ENCODE peak calls at places on chromosomes 7 and 10, in four cellular contexts. A is HuH-7.5, D is posterior cingulate gyrus, C is EH. R is an unnamed sample.

GRCh38 chr7:96238976-96239766 is 82.7 kb downstream of the SLC25A13 start:
- DNase-seq in D (no peak), A (no peak), C (no peak), R (no peak)

GRCh38 chr7:30751696-30752273 is at the start of gene INMT:
- DNase-seq in C (peak), A (no peak), D (no peak), R (no peak)

GRCh38 chr7:24824896-24825295 is 67.6 kb upstream of the GSDME start:
- DNase-seq in C (no peak), D (peak), A (no peak), R (no peak)

GRCh38 chr7:40230086-40230485 is 95.3 kb downstream of the SUGCT start:
- DNase-seq in D (no peak), C (no peak), A (no peak), R (no peak)

GRCh38 chr7:122305475-122306319 is 1.1 kb upstream of the FEZF1 start:
- DNase-seq in A (peak), C (no peak), D (no peak), R (no peak)

GRCh38 chr7:98394377-98394836 is 6.5 kb downstream of the BAIAP2L1 start:
- DNase-seq in A (no peak), D (no peak), C (peak), R (peak)

GRCh38 chr7:28354601-28355062 is 57.7 kb upstream of the CREB5 start:
- DNase-seq in A (no peak), D (no peak), C (peak), R (no peak)

GRCh38 chr7:31882187-31882586 is 188.0 kb downstream of the PDE1C start:
- DNase-seq in A (no peak), C (peak), D (peak), R (peak)

GRCh38 chr7:84105582-84105981 is 89.0 kb downstream of the SEMA3A start:
- DNase-seq in A (no peak), D (no peak), C (peak), R (no peak)

GRCh38 chr10:100101526-100102076 is 19.9 kb upstream of the CPN1 start:
- DNase-seq in A (peak), D (no peak), C (peak), R (peak)

GRCh38 chr7:91976743-91977142 is 36.1 kb downstream of the AKAP9 start:
- DNase-seq in A (no peak), C (no peak), D (no peak), R (no peak)

GRCh38 chr10:70998086-70998485 is 109.7 kb upstream of the PCBD1 start:
- DNase-seq in D (no peak), A (no peak), C (no peak), R (no peak)

GRCh38 chr7:98051118-98051744 is 55.4 kb upstream of the LMTK2 start:
- DNase-seq in A (no peak), D (peak), C (no peak), R (no peak)

GRCh38 chr7:96548664-96549063 is 161.0 kb downstream of the SEM1 start:
- DNase-seq in C (no peak), D (no peak), A (peak), R (no peak)

GRCh38 chr7:157461805-157462771 is 125.3 kb downstream of the DNAJB6 start:
- DNase-seq in D (peak), A (no peak), C (no peak), R (no peak)

GRCh38 chr7:71735961-71736556 is 604.1 kb downstream of the GALNT17 start:
- DNase-seq in C (peak), A (peak), D (no peak), R (peak)

GRCh38 chr10:97587183-97587582 is 2.3 kb upstream of the C10orf62 start:
- DNase-seq in A (no peak), D (no peak), C (no peak), R (no peak)

GRCh38 chr10:62045765-62046521 is 144.4 kb downstream of the ARID5B start:
- DNase-seq in D (no peak), A (no peak), C (peak), R (no peak)

GRCh38 chr7:2255145-2256139 is 13.4 kb downstream of the NUDT1 start:
- DNase-seq in D (no peak), A (no peak), C (no peak), R (no peak)

GRCh38 chr7:104206841-104207240 is 972 bp downstream of the ORC5 start:
- DNase-seq in D (no peak), C (no peak), A (no peak), R (no peak)

GRCh38 chr7:132141109-132141508 is 435.2 kb downstream of the PLXNA4 start:
- DNase-seq in D (peak), C (no peak), A (no peak), R (no peak)

GRCh38 chr7:129843982-129844840 is 108.5 kb downstream of the UBE2H start:
- DNase-seq in A (no peak), C (peak), D (no peak), R (no peak)

GRCh38 chr7:73844848-73845460 is 2.6 kb upstream of the METTL27 start:
- DNase-seq in D (no peak), A (no peak), C (peak), R (no peak)

GRCh38 chr7:98913612-98914011 is 35.3 kb downstream of the TRRAP start:
- DNase-seq in C (peak), D (no peak), A (no peak), R (no peak)

GRCh38 chr10:114638874-114639625 is 19.0 kb downstream of the ABLIM1 start:
- DNase-seq in D (no peak), C (peak), A (no peak), R (no peak)

GRCh38 chr7:26853788-26854393 is 10.5 kb downstream of the SKAP2 start:
- DNase-seq in D (no peak), A (no peak), C (peak), R (no peak)

GRCh38 chr10:52949899-52950298 is 177.3 kb upstream of the MBL2 start:
- DNase-seq in D (no peak), A (no peak), C (no peak), R (peak)

GRCh38 chr10:32981760-32982159 is 23.7 kb upstream of the ITGB1 start:
- DNase-seq in C (peak), A (no peak), D (no peak), R (no peak)

GRCh38 chr10:86585037-86585725 is 63.6 kb upstream of the WAPL start:
- DNase-seq in C (peak), A (peak), D (peak), R (peak)

GRCh38 chr10:51251110-51251509 is 176.8 kb downstream of the PRKG1 start:
- DNase-seq in C (peak), D (no peak), A (no peak), R (no peak)